ENCODE peak calls at places on chromosomes 4 and X, in eight cellular contexts. One of them, this sample, is unnamed.

GRCh38 chr4:105145913-105146285 is 777 bp upstream of the TET2 start:
- DNase-seq in OCI-LY7: no peak
- DNase-seq in GM23338: peak; percentile 71
- DNase-seq in right lobe of liver: peak; percentile 51
- DNase-seq in cardiac fibroblast: no peak
- DNase-seq in AG04450: no peak
- DNase-seq in DND-41: no peak
- DNase-seq in heart left ventricle: no peak
- DNase-seq in this sample: no peak

GRCh38 chr4:61336911-61337310 is 136.8 kb downstream of the ADGRL3 start:
- DNase-seq in AG04450: no peak
- DNase-seq in DND-41: no peak
- DNase-seq in OCI-LY7: no peak
- DNase-seq in GM23338: peak; percentile 69
- DNase-seq in right lobe of liver: no peak
- DNase-seq in heart left ventricle: no peak
- DNase-seq in cardiac fibroblast: no peak
- DNase-seq in this sample: no peak

GRCh38 chr4:105280338-105280809 is 133.7 kb downstream of the TET2 start:
- DNase-seq in AG04450: peak; percentile 89
- DNase-seq in GM23338: no peak
- DNase-seq in right lobe of liver: no peak
- DNase-seq in DND-41: no peak
- DNase-seq in cardiac fibroblast: peak; percentile 93
- DNase-seq in heart left ventricle: no peak
- DNase-seq in OCI-LY7: no peak
- DNase-seq in this sample: peak; percentile 97

GRCh38 chr4:3270141-3270611 is 21.2 kb downstream of the MSANTD1 start:
- DNase-seq in right lobe of liver: no peak
- DNase-seq in AG04450: no peak
- DNase-seq in heart left ventricle: peak; percentile 55
- DNase-seq in cardiac fibroblast: no peak
- DNase-seq in DND-41: no peak
- DNase-seq in GM23338: no peak
- DNase-seq in OCI-LY7: no peak
- DNase-seq in this sample: no peak

GRCh38 chrX:153530411-153531145 is 13.1 kb downstream of the ATP2B3 start:
- DNase-seq in right lobe of liver: no peak
- DNase-seq in AG04450: no peak
- DNase-seq in OCI-LY7: no peak
- DNase-seq in cardiac fibroblast: no peak
- DNase-seq in GM23338: no peak
- DNase-seq in DND-41: no peak
- DNase-seq in heart left ventricle: no peak
- DNase-seq in this sample: no peak

GRCh38 chr4:105895324-105895608 is at the start of gene NPNT:
- DNase-seq in right lobe of liver: no peak
- DNase-seq in OCI-LY7: no peak
- DNase-seq in cardiac fibroblast: no peak
- DNase-seq in heart left ventricle: peak; percentile 7
- DNase-seq in AG04450: no peak
- DNase-seq in DND-41: no peak
- DNase-seq in GM23338: peak; percentile 42
- DNase-seq in this sample: no peak

GRCh38 chrX:3697701-3698279 is 15.7 kb downstream of the PRKX start:
- DNase-seq in cardiac fibroblast: no peak
- DNase-seq in DND-41: no peak
- DNase-seq in heart left ventricle: peak; percentile 25
- DNase-seq in AG04450: no peak
- DNase-seq in GM23338: no peak
- DNase-seq in right lobe of liver: no peak
- DNase-seq in OCI-LY7: no peak
- DNase-seq in this sample: peak; percentile 83

GRCh38 chrX:24513416-24513815 is 48.3 kb downstream of the PDK3 start:
- DNase-seq in OCI-LY7: no peak
- DNase-seq in DND-41: no peak
- DNase-seq in heart left ventricle: no peak
- DNase-seq in cardiac fibroblast: no peak
- DNase-seq in right lobe of liver: no peak
- DNase-seq in AG04450: no peak
- DNase-seq in GM23338: no peak
- DNase-seq in this sample: no peak

GRCh38 chr4:185933078-185933581 is 121.1 kb upstream of the SORBS2 start:
- DNase-seq in AG04450: no peak
- DNase-seq in GM23338: no peak
- DNase-seq in heart left ventricle: peak; percentile 39
- DNase-seq in right lobe of liver: no peak
- DNase-seq in cardiac fibroblast: peak; percentile 20
- DNase-seq in OCI-LY7: no peak
- DNase-seq in DND-41: no peak
- DNase-seq in this sample: peak; percentile 92

GRCh38 chr4:81512371-81512770 is 40.7 kb upstream of the RASGEF1B start:
- DNase-seq in OCI-LY7: no peak
- DNase-seq in heart left ventricle: no peak
- DNase-seq in cardiac fibroblast: no peak
- DNase-seq in DND-41: no peak
- DNase-seq in AG04450: no peak
- DNase-seq in GM23338: no peak
- DNase-seq in right lobe of liver: no peak
- DNase-seq in this sample: no peak

GRCh38 chrX:69424910-69425309 is 79.2 kb upstream of the NALF2 start:
- DNase-seq in OCI-LY7: no peak
- DNase-seq in right lobe of liver: no peak
- DNase-seq in GM23338: no peak
- DNase-seq in AG04450: no peak
- DNase-seq in cardiac fibroblast: no peak
- DNase-seq in heart left ventricle: no peak
- DNase-seq in DND-41: no peak
- DNase-seq in this sample: no peak

GRCh38 chrX:123153846-123154335 is 30.2 kb upstream of the GRIA3 start:
- DNase-seq in DND-41: no peak
- DNase-seq in OCI-LY7: no peak
- DNase-seq in AG04450: no peak
- DNase-seq in heart left ventricle: no peak
- DNase-seq in GM23338: no peak
- DNase-seq in right lobe of liver: no peak
- DNase-seq in cardiac fibroblast: no peak
- DNase-seq in this sample: peak; percentile 24

GRCh38 chr4:121898150-121898549 is 27.9 kb upstream of the BBS7 start:
- DNase-seq in GM23338: peak; percentile 11
- DNase-seq in heart left ventricle: no peak
- DNase-seq in right lobe of liver: no peak
- DNase-seq in AG04450: no peak
- DNase-seq in DND-41: peak; percentile 20
- DNase-seq in OCI-LY7: peak; percentile 19
- DNase-seq in cardiac fibroblast: no peak
- DNase-seq in this sample: no peak

GRCh38 chrX:17584248-17584681 is 153.0 kb upstream of the SCML1 start:
- DNase-seq in cardiac fibroblast: no peak
- DNase-seq in GM23338: no peak
- DNase-seq in DND-41: no peak
- DNase-seq in heart left ventricle: no peak
- DNase-seq in right lobe of liver: no peak
- DNase-seq in AG04450: no peak
- DNase-seq in OCI-LY7: no peak
- DNase-seq in this sample: peak; percentile 48

GRCh38 chr4:158729716-158730559 is 6.7 kb upstream of the PPID start:
- DNase-seq in heart left ventricle: peak; percentile 66
- DNase-seq in AG04450: peak; percentile 33
- DNase-seq in right lobe of liver: peak; percentile 45
- DNase-seq in GM23338: peak; percentile 67
- DNase-seq in OCI-LY7: peak; percentile 39
- DNase-seq in cardiac fibroblast: peak; percentile 78
- DNase-seq in DND-41: no peak
- DNase-seq in this sample: peak; percentile 70

GRCh38 chr4:77852892-77853495 is 9.6 kb upstream of the MRPL1 start:
- DNase-seq in cardiac fibroblast: no peak
- DNase-seq in right lobe of liver: no peak
- DNase-seq in heart left ventricle: no peak
- DNase-seq in AG04450: no peak
- DNase-seq in OCI-LY7: peak; percentile 48
- DNase-seq in DND-41: peak; percentile 81
- DNase-seq in GM23338: no peak
- DNase-seq in this sample: no peak

GRCh38 chrX:69616520-69617203 is 749 bp downstream of the EDA start:
- DNase-seq in DND-41: no peak
- DNase-seq in cardiac fibroblast: peak; percentile 17
- DNase-seq in heart left ventricle: peak; percentile 8
- DNase-seq in right lobe of liver: peak; percentile 32
- DNase-seq in OCI-LY7: no peak
- DNase-seq in AG04450: no peak
- DNase-seq in GM23338: peak; percentile 21
- DNase-seq in this sample: no peak

GRCh38 chr4:139177888-139178609 is 1.0 kb upstream of the ELF2 start:
- DNase-seq in DND-41: peak; percentile 96
- DNase-seq in OCI-LY7: peak; percentile 95
- DNase-seq in cardiac fibroblast: peak; percentile 97
- DNase-seq in right lobe of liver: peak; percentile 97
- DNase-seq in AG04450: peak; percentile 72
- DNase-seq in GM23338: peak; percentile 98
- DNase-seq in heart left ventricle: peak; percentile 97
- DNase-seq in this sample: peak; percentile 90

GRCh38 chrX:2707334-2707760 is 16.3 kb downstream of the CD99 start:
- DNase-seq in cardiac fibroblast: peak; percentile 73
- DNase-seq in OCI-LY7: peak; percentile 97
- DNase-seq in GM23338: peak; percentile 72
- DNase-seq in DND-41: peak; percentile 94
- DNase-seq in right lobe of liver: peak; percentile 35
- DNase-seq in AG04450: peak; percentile 59
- DNase-seq in heart left ventricle: peak; percentile 53
- DNase-seq in this sample: peak; percentile 97

GRCh38 chr4:141409556-141409955 is 188.9 kb downstream of the ZNF330 start:
- DNase-seq in heart left ventricle: no peak
- DNase-seq in AG04450: no peak
- DNase-seq in right lobe of liver: no peak
- DNase-seq in DND-41: no peak
- DNase-seq in OCI-LY7: no peak
- DNase-seq in cardiac fibroblast: no peak
- DNase-seq in GM23338: no peak
- DNase-seq in this sample: no peak

GRCh38 chr4:101835121-101835904 is 44.8 kb downstream of the BANK1 start:
- DNase-seq in GM23338: no peak
- DNase-seq in right lobe of liver: no peak
- DNase-seq in cardiac fibroblast: peak; percentile 75
- DNase-seq in AG04450: no peak
- DNase-seq in OCI-LY7: no peak
- DNase-seq in DND-41: no peak
- DNase-seq in heart left ventricle: no peak
- DNase-seq in this sample: peak; percentile 75

GRCh38 chr4:45186249-45186648 is 459.9 kb upstream of the GNPDA2 start:
- DNase-seq in cardiac fibroblast: no peak
- DNase-seq in OCI-LY7: no peak
- DNase-seq in AG04450: no peak
- DNase-seq in right lobe of liver: no peak
- DNase-seq in heart left ventricle: no peak
- DNase-seq in GM23338: no peak
- DNase-seq in DND-41: no peak
- DNase-seq in this sample: no peak
- H3K4me3 ChIP-seq in cardiac fibroblast: no peak overlapping the region
- H3K4me3 ChIP-seq in OCI-LY7: no peak overlapping the region
- H3K4me3 ChIP-seq in AG04450: no peak overlapping the region
- H3K4me3 ChIP-seq in right lobe of liver: no peak overlapping the region
- H3K4me3 ChIP-seq in heart left ventricle: no peak overlapping the region
- H3K4me3 ChIP-seq in GM23338: no peak overlapping the region
- H3K4me3 ChIP-seq in DND-41: no peak overlapping the region
- H3K4me3 ChIP-seq in this sample: no peak overlapping the region

GRCh38 chrX:47814853-47815252 is 21.8 kb upstream of the ZNF81 start:
- DNase-seq in AG04450: no peak
- DNase-seq in DND-41: no peak
- DNase-seq in GM23338: peak; percentile 34
- DNase-seq in right lobe of liver: no peak
- DNase-seq in OCI-LY7: no peak
- DNase-seq in heart left ventricle: no peak
- DNase-seq in cardiac fibroblast: peak; percentile 7
- DNase-seq in this sample: no peak
- TF ChIP-seq CTCF in AG04450: no peak
- TF ChIP-seq CTCF in DND-41: no peak
- TF ChIP-seq CTCF in GM23338: peak; percentile 58
- TF ChIP-seq CTCF in right lobe of liver: no peak
- TF ChIP-seq CTCF in OCI-LY7: no peak
- TF ChIP-seq CTCF in heart left ventricle: peak; percentile 7
- TF ChIP-seq CTCF in cardiac fibroblast: peak; percentile 5
- TF ChIP-seq CTCF in this sample: no peak

DNA sequence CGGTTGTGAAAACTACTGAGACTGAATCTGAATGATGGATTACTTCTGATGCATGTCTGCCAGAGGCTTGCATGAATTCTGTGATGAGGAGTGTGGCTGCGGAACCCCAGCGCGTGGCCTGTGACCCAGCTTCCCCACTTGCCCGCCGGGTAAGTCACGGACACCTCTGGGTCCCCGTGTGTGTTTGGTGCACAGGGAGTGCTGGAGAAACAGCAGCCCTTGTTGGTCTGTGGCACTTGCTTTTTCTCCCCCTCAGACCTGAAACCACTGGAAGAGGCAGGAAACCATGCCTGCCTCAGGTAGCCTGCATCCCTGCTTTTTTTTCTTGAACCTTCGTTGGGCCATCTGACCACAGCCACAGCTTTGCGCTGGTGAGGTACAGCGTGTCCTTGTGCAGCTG is 51.9 kb upstream of the TADA2B start:
- DNase-seq in heart left ventricle: no peak
- DNase-seq in AG04450: no peak
- DNase-seq in cardiac fibroblast: no peak
- DNase-seq in OCI-LY7: no peak
- DNase-seq in DND-41: no peak
- DNase-seq in right lobe of liver: no peak
- DNase-seq in GM23338: no peak
- DNase-seq in this sample: no peak
- H3K4me3 ChIP-seq in heart left ventricle: peak overlapping the region; percentile 0
- H3K4me3 ChIP-seq in AG04450: peak overlapping the region; percentile 35
- H3K4me3 ChIP-seq in cardiac fibroblast: peak overlapping the region; percentile 9
- H3K4me3 ChIP-seq in OCI-LY7: no peak overlapping the region
- H3K4me3 ChIP-seq in DND-41: no peak overlapping the region
- H3K4me3 ChIP-seq in right lobe of liver: no peak overlapping the region
- H3K4me3 ChIP-seq in GM23338: no peak overlapping the region
- H3K4me3 ChIP-seq in this sample: peak overlapping the region; percentile 31

GRCh38 chr4:38598489-38598888 is 65.5 kb upstream of the KLF3 start:
- DNase-seq in OCI-LY7: no peak
- DNase-seq in GM23338: no peak
- DNase-seq in AG04450: no peak
- DNase-seq in DND-41: no peak
- DNase-seq in right lobe of liver: no peak
- DNase-seq in heart left ventricle: no peak
- DNase-seq in cardiac fibroblast: no peak
- DNase-seq in this sample: no peak

GRCh38 chr4:38601916-38602291 is 62.1 kb upstream of the KLF3 start:
- DNase-seq in GM23338: no peak
- DNase-seq in AG04450: no peak
- DNase-seq in OCI-LY7: no peak
- DNase-seq in cardiac fibroblast: no peak
- DNase-seq in right lobe of liver: no peak
- DNase-seq in heart left ventricle: no peak
- DNase-seq in DND-41: no peak
- DNase-seq in this sample: no peak

GRCh38 chr4:38603652-38604051 is 60.3 kb upstream of the KLF3 start:
- DNase-seq in GM23338: no peak
- DNase-seq in OCI-LY7: no peak
- DNase-seq in AG04450: no peak
- DNase-seq in right lobe of liver: no peak
- DNase-seq in cardiac fibroblast: no peak
- DNase-seq in heart left ventricle: no peak
- DNase-seq in DND-41: no peak
- DNase-seq in this sample: no peak

GRCh38 chr4:38601244-38601915 is 62.6 kb upstream of the KLF3 start:
- DNase-seq in right lobe of liver: no peak
- DNase-seq in AG04450: peak; percentile 21
- DNase-seq in heart left ventricle: no peak
- DNase-seq in DND-41: no peak
- DNase-seq in cardiac fibroblast: peak; percentile 76
- DNase-seq in GM23338: no peak
- DNase-seq in OCI-LY7: no peak
- DNase-seq in this sample: peak; percentile 49

GRCh38 chr4:38600575-38600974 is 63.4 kb upstream of the KLF3 start:
- DNase-seq in AG04450: no peak
- DNase-seq in cardiac fibroblast: no peak
- DNase-seq in right lobe of liver: no peak
- DNase-seq in heart left ventricle: no peak
- DNase-seq in GM23338: no peak
- DNase-seq in OCI-LY7: peak; percentile 4
- DNase-seq in DND-41: no peak
- DNase-seq in this sample: no peak
- TF ChIP-seq CTCF in AG04450: no peak
- TF ChIP-seq CTCF in cardiac fibroblast: no peak
- TF ChIP-seq CTCF in right lobe of liver: no peak
- TF ChIP-seq CTCF in heart left ventricle: no peak
- TF ChIP-seq CTCF in GM23338: peak; percentile 21
- TF ChIP-seq CTCF in OCI-LY7: no peak
- TF ChIP-seq CTCF in DND-41: no peak
- TF ChIP-seq CTCF in this sample: no peak